ENCODE peak calls at places on chromosomes 16 and 17, in eight cellular contexts. Y is amniotic stem cell; X is CD4-positive, alpha-beta T cell; P is GM04504; A is HTR-8/SVneo; L is GM13977; H is activated naive CD4-positive, alpha-beta T cell; Q is GM04503. N is an unnamed sample.

GRCh38 chr17:66006654-66007053 is 185.3 kb downstream of the CEP112 start:
- DNase-seq in H (no peak), Y (no peak), L (no peak), P (no peak), A (no peak), X (no peak), Q (no peak), N (no peak)

GRCh38 chr17:21098934-21099687 is 27.7 kb upstream of the DHRS7B start:
- DNase-seq in A (peak), H (no peak), X (peak), P (peak), L (peak), Y (peak), Q (no peak), N (peak)

GRCh38 chr16:56848056-56848936 is 16.7 kb upstream of the SLC12A3 start:
- DNase-seq in L (no peak), X (no peak), Y (no peak), P (peak), H (no peak), Q (peak), A (no peak), N (no peak)

GRCh38 chr17:82121660-82122629 is 23.9 kb upstream of the FASN start:
- DNase-seq in H (no peak), L (no peak), A (no peak), X (no peak), P (no peak), Q (no peak), Y (no peak), N (no peak)

GRCh38 chr17:45172541-45173286 is 11.0 kb downstream of the HEXIM2 start:
- DNase-seq in X (peak), P (no peak), Q (no peak), A (peak), H (no peak), Y (no peak), L (peak), N (no peak)

GRCh38 chr17:9924735-9925191 is 19.7 kb upstream of the RCVRN start:
- DNase-seq in A (peak), Y (peak), H (no peak), X (no peak), P (peak), L (peak), Q (no peak), N (no peak)

GRCh38 chr17:60039509-60040442 is 38.9 kb downstream of the HEATR6 start:
- DNase-seq in Q (no peak), A (no peak), H (no peak), P (no peak), Y (no peak), X (no peak), L (no peak), N (no peak)

GRCh38 chr16:67101301-67101675 is 8.5 kb upstream of the PHAF1 start:
- DNase-seq in L (no peak), Q (peak), X (no peak), Y (no peak), P (peak), A (no peak), H (no peak), N (no peak)

GRCh38 chr16:53673189-53673588 is 30.5 kb downstream of the RPGRIP1L start:
- DNase-seq in A (no peak), H (no peak), Y (no peak), P (no peak), L (no peak), X (no peak), Q (no peak), N (no peak)

GRCh38 chr17:83054518-83055125 is 24.8 kb upstream of the METRNL start:
- DNase-seq in Y (no peak), P (no peak), A (no peak), L (no peak), H (no peak), X (no peak), Q (no peak), N (peak)

GRCh38 chr17:29588561-29589411 is 662 bp downstream of the GIT1 start:
- DNase-seq in P (no peak), H (no peak), A (peak), Q (no peak), X (no peak), L (peak), Y (no peak), N (no peak)

GRCh38 chr17:8079291-8080207 is 8.0 kb downstream of the ALOX12B start:
- DNase-seq in Q (no peak), L (peak), Y (no peak), P (no peak), A (peak), X (peak), H (peak), N (peak)

GRCh38 chr17:67500261-67500660 is 123.2 kb downstream of the PITPNC1 start:
- DNase-seq in Q (no peak), Y (no peak), P (no peak), H (no peak), A (no peak), X (no peak), L (no peak), N (no peak)

GRCh38 chr17:36755586-36755985 is 154.2 kb downstream of the MRM1 start:
- DNase-seq in P (no peak), L (peak), Y (no peak), X (peak), Q (no peak), H (no peak), A (peak), N (peak)

GRCh38 chr16:85616608-85617311 is 3.6 kb downstream of the GSE1 start:
- DNase-seq in H (no peak), P (no peak), X (no peak), A (no peak), L (peak), Q (no peak), Y (no peak), N (no peak)

GRCh38 chr16:14001521-14001920 is 69.6 kb upstream of the MRTFB start:
- DNase-seq in L (no peak), Y (no peak), X (no peak), Q (no peak), A (no peak), H (no peak), P (no peak), N (no peak)

GRCh38 chr17:79082311-79083190 is 7.9 kb downstream of the ENGASE start:
- DNase-seq in A (peak), H (no peak), Q (no peak), P (no peak), X (peak), L (peak), Y (no peak), N (peak)

GRCh38 chr16:27748868-27749546 is 199.1 kb downstream of the KATNIP start:
- DNase-seq in L (peak), A (peak), P (peak), H (no peak), X (no peak), Y (no peak), Q (peak), N (no peak)

GRCh38 chr16:55475919-55476318 is 3.1 kb upstream of the MMP2 start:
- DNase-seq in L (no peak), Q (no peak), H (no peak), Y (no peak), A (no peak), P (no peak), X (no peak), N (no peak)

GRCh38 chr16:27025581-27025980 is 41.1 kb upstream of the C16orf82 start:
- DNase-seq in P (no peak), H (no peak), Y (no peak), X (no peak), Q (no peak), L (no peak), A (no peak), N (no peak)

GRCh38 chr17:55812323-55812722 is 61.5 kb downstream of the PCTP start:
- DNase-seq in A (no peak), X (no peak), H (no peak), Q (no peak), P (no peak), L (no peak), Y (no peak), N (no peak)

GRCh38 chr17:14950216-14950615 is 314.9 kb downstream of the PMP22 start:
- DNase-seq in L (no peak), Y (no peak), P (no peak), A (no peak), Q (no peak), X (no peak), H (no peak), N (no peak)

GRCh38 chr17:49946964-49947584 is 21.9 kb upstream of the DLX4 start:
- DNase-seq in L (no peak), Q (no peak), X (no peak), A (no peak), Y (no peak), P (no peak), H (no peak), N (no peak)

GRCh38 chr16:85238233-85238647 is 126.0 kb upstream of the CIBAR2 start:
- DNase-seq in Y (no peak), L (no peak), Q (no peak), X (no peak), P (no peak), H (no peak), A (no peak), N (no peak)

GRCh38 chr16:714558-715447 is at the start of gene METRN:
- DNase-seq in P (peak), X (peak), Y (peak), H (peak), Q (peak), L (peak), A (peak), N (peak)

GRCh38 chr16:23016372-23016771 is 132.9 kb downstream of the USP31 start:
- DNase-seq in P (no peak), L (no peak), Y (no peak), Q (no peak), X (no peak), H (no peak), A (no peak), N (no peak)

GRCh38 chr16:49986351-49987124 is 38.5 kb upstream of the CNEP1R1 start:
- DNase-seq in H (no peak), L (no peak), Q (peak), A (no peak), Y (no peak), P (peak), X (no peak), N (no peak)

GRCh38 chr16:83779881-83780280 is 27.9 kb upstream of the HSBP1 start:
- DNase-seq in H (no peak), Q (peak), Y (no peak), L (no peak), A (no peak), P (no peak), X (no peak), N (no peak)

GRCh38 chr17:20926532-20926931 is 116.3 kb downstream of the USP22 start:
- DNase-seq in H (no peak), Q (no peak), P (no peak), Y (no peak), X (no peak), L (no peak), A (no peak), N (no peak)

GRCh38 chr17:46977750-46978488 is 1.1 kb downstream of the RPRML start:
- DNase-seq in X (no peak), A (no peak), P (no peak), Y (no peak), H (no peak), L (no peak), Q (no peak), N (no peak)

GRCh38 chr17:79615446-79615845 is 4.6 kb upstream of the RBFOX3 start:
- DNase-seq in Y (no peak), H (no peak), Q (no peak), A (no peak), X (no peak), P (no peak), L (no peak), N (no peak)

GRCh38 chr17:46929413-46929812 is 6.5 kb downstream of the GOSR2 start:
- DNase-seq in L (no peak), Y (no peak), H (no peak), P (peak), A (no peak), Q (no peak), X (no peak), N (no peak)